ENCODE peak calls at places on chromosomes 13 and 19, in nine cellular contexts. R is tibial nerve; O is uterus; K is CD8-positive, alpha-beta T cell; H is breast epithelium; E is PC-3; I is CD4-positive, CD25-positive, alpha-beta regulatory T cell; D is naive thymus-derived CD4-positive, alpha-beta T cell; J is hepatocyte. V is an unnamed sample.

GRCh38 chr19:46896076-46896794 is 35.4 kb downstream of the ARHGAP35 start:
- DNase-seq in E (no peak), O (no peak), R (no peak), H (no peak), K (peak; percentile 31), D (no peak), I (no peak), J (no peak), V (no peak)

GRCh38 chr19:34306213-34306661 is 51.9 kb downstream of the GARRE1 start:
- DNase-seq in J (no peak), K (no peak), O (no peak), E (no peak), H (no peak), D (no peak), I (no peak), R (no peak), V (peak; percentile 75)

GRCh38 chr13:78732445-78733017 is 73.6 kb upstream of the OBI1 start:
- DNase-seq in I (no peak), K (no peak), R (no peak), H (no peak), J (no peak), E (no peak), D (no peak), O (no peak), V (no peak)

GRCh38 chr13:37381502-37381901 is 217.1 kb downstream of the POSTN start:
- DNase-seq in E (no peak), D (no peak), H (no peak), O (no peak), K (no peak), I (no peak), R (no peak), J (no peak), V (no peak)

GRCh38 chr13:75432045-75432444 is 49.9 kb downstream of the TBC1D4 start:
- DNase-seq in K (no peak), H (no peak), R (no peak), D (no peak), I (no peak), E (no peak), J (no peak), O (no peak), V (no peak)

GRCh38 chr19:41456342-41456918 is 13.5 kb downstream of the ERICH4 start:
- DNase-seq in E (no peak), H (no peak), O (peak; percentile 44), R (no peak), D (no peak), I (no peak), J (no peak), K (no peak), V (no peak)

GRCh38 chr13:80048030-80048429 is 292.9 kb downstream of the SPRY2 start:
- DNase-seq in K (no peak), R (no peak), E (no peak), H (no peak), D (no peak), O (no peak), I (no peak), J (no peak), V (no peak)

GRCh38 chr13:33251131-33251629 is 34.4 kb downstream of the STARD13 start:
- DNase-seq in K (no peak), O (peak; percentile 66), H (no peak), E (peak; percentile 95), I (no peak), R (no peak), J (peak; percentile 28), D (no peak), V (no peak)

GRCh38 chr13:50672025-50672424 is 171.5 kb downstream of the DLEU7 start:
- DNase-seq in I (no peak), J (peak; percentile 52), E (peak; percentile 44), D (no peak), O (no peak), H (no peak), R (no peak), K (no peak), V (no peak)

GRCh38 chr19:10086032-10086903 is at the start of gene SHFL:
- DNase-seq in D (peak; percentile 83), O (peak; percentile 72), I (peak; percentile 82), K (peak; percentile 89), E (peak; percentile 54), J (peak; percentile 91), R (peak; percentile 59), H (peak; percentile 65), V (peak; percentile 88)

GRCh38 chr13:20033486-20033885 is 75.0 kb downstream of the ZMYM2 start:
- DNase-seq in E (no peak), D (no peak), H (no peak), O (no peak), I (no peak), K (no peak), R (no peak), J (no peak), V (no peak)

GRCh38 chr19:8665468-8666213 is 33.0 kb downstream of the ACTL9 start:
- DNase-seq in I (no peak), R (no peak), D (no peak), O (no peak), H (no peak), K (no peak), E (no peak), J (no peak), V (no peak)

GRCh38 chr19:2044709-2045500 is 6.1 kb downstream of the MKNK2 start:
- DNase-seq in D (no peak), R (no peak), K (no peak), I (no peak), E (no peak), O (no peak), J (peak; percentile 5), H (no peak), V (no peak)

GRCh38 chr19:2046046-2046907 is 4.8 kb downstream of the MKNK2 start:
- DNase-seq in O (no peak), E (no peak), D (no peak), J (peak; percentile 7), R (no peak), H (no peak), K (no peak), I (no peak), V (no peak)

GRCh38 chr19:2047076-2047448 is 4.0 kb downstream of the MKNK2 start:
- DNase-seq in K (no peak), O (no peak), R (no peak), H (no peak), E (no peak), D (no peak), I (no peak), J (no peak), V (no peak)

GRCh38 chr19:2043864-2044708 is 7.0 kb downstream of the MKNK2 start:
- DNase-seq in D (no peak), R (no peak), I (no peak), J (peak; percentile 6), H (no peak), O (peak; percentile 27), E (no peak), K (no peak), V (no peak)

DNA sequence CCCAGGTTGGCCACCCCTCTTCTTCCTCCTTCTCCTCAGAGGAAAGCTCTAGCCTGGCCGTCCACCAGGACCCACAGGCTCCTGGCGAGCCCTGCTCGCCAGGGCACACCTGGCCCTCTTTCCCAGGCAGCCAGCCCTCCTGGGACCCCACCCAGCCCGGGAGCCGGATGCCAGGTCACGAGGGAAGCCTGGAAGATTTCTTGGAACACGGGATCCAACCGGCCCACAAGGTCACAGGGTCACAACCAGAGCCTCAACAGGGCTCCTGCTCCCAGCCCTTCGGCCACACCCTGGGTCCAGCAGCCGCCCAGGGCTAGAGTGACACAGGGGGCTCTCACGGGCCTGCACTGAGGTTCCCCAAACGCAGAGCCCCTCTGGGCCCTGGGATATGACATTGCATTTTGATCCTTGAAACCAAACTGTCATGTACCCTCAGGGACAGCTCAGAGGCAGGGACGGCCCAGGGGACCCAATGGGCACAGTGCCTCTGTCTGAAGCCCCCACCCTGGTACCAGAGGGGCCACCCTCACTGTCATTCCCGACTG is 5.5 kb downstream of the MKNK2 start:
- DNase-seq in J (peak; percentile 4), D (no peak), E (no peak), K (no peak), I (no peak), R (no peak), H (no peak), O (no peak), V (no peak)
- H3K27ac ChIP-seq in J (no peak overlapping the region), D (peak overlapping the region; percentile 97), E (no peak overlapping the region), K (no peak overlapping the region), I (peak overlapping the region; percentile 99), R (peak overlapping the region; percentile 99), H (peak overlapping the region; percentile 98), O (peak overlapping the region; percentile 35), V (peak overlapping the region; percentile 33)

DNA sequence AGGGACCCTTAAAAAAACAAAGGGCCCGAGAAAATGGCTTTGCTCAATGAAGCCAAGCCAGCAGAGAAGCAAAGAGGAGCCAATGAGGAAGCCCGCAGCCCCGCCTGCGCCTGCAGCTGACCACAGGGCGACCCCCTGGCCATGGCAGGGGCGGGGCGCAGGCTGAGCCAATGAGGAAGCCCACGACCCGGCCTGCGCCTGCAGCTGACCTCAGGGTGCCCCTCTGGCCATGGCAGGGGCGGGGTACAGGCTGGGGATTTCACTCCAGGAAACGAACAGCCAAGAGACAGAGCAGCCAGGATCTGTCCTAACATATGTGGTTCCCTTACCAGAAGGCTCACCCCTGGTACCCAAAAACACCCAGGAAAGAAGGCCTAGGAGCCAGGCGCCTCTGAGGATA is 101.4 kb downstream of the STK24 start:
- DNase-seq in R (no peak), D (no peak), K (no peak), J (no peak), H (no peak), O (no peak), E (no peak), I (no peak), V (no peak)
- H3K4me1 ChIP-seq in R (peaks cover 18% of the 10 kb centered on the region), D (peaks cover 29% of the 10 kb centered on the region), K (peaks cover 39% of the 10 kb centered on the region), J (peaks cover 20% of the 10 kb centered on the region), H (no peaks in the 10 kb centered on the region), O (no peaks in the 10 kb centered on the region), E (peaks cover 32% of the 10 kb centered on the region), I (peaks cover 44% of the 10 kb centered on the region), V (no peaks in the 10 kb centered on the region)

DNA sequence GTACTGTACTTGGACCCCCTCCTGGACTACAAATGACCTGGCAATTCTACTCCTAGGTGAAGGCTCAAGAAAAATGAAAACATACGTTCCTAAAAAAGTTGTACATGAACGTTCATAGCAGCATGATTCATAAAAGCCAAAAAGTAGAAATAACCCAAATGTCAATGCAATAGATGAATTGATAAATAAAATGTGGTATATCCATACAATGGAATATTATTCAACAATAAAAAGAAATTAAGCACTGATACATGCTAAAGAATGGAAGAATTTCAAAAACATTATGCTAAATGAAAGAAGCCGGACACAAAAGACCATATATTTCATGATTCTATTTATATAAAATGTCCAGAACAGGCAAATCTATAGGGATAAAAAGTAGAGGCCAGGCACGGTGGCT is 9.5 kb downstream of the ZNF432 start:
- DNase-seq in D (no peak), K (no peak), R (no peak), O (no peak), H (no peak), J (no peak), I (no peak), E (no peak), V (no peak)
- H3K9me3 ChIP-seq in D (peaks cover 75% of the 10 kb centered on the region), K (peaks cover 45% of the 10 kb centered on the region), R (peaks cover 72% of the 10 kb centered on the region), O (peaks cover under 1% of the 10 kb centered on the region), H (peaks cover 78% of the 10 kb centered on the region), J (peaks cover 42% of the 10 kb centered on the region), I (peaks cover 77% of the 10 kb centered on the region), E (peaks cover 38% of the 10 kb centered on the region), V (peaks cover 6% of the 10 kb centered on the region)

DNA sequence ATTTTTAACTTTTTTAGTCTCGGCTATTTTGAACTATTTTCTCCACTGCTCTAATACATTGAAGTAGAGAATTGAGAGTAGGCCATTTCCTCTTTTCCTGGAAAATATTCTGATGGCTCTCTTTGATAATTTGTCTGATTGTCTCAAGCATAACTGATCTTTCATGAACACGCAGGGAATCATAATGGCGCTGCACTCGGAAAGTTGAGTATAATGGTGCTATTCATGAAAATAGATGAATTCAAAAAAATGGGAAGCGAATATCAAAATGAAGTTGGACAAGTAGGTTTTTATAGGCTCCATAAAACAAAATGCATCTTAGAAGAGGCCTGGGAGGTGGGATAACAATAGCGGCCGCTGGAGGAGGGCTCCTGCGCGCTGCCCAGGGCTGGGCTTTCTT is 29.0 kb downstream of the COL4A2 start:
- DNase-seq in O (no peak), K (no peak), J (no peak), I (no peak), E (no peak), D (no peak), R (no peak), H (no peak), V (no peak)
- H3K27ac ChIP-seq in O (peak overlapping the region; percentile 92), K (no peak overlapping the region), J (no peak overlapping the region), I (no peak overlapping the region), E (no peak overlapping the region), D (no peak overlapping the region), R (peak overlapping the region; percentile 89), H (no peak overlapping the region), V (no peak overlapping the region)